ENCODE peak calls at places on chromosomes 1 and 21, in seven cellular contexts. I is Panc1, D is GM23248, J is esophagus squamous epithelium, A is SK-N-SH, Z is mesenchymal stem cell, T is IMR-90. X is an unnamed sample.

GRCh38 chr1:83761084-83761760 is 237.7 kb downstream of the TTLL7 start:
- DNase-seq in J (no peak), Z (no peak), I (no peak), A (no peak), D (no peak), T (no peak), X (no peak)

GRCh38 chr1:12049625-12050024 is 13.5 kb upstream of the TNFRSF8 start:
- DNase-seq in T (no peak), I (no peak), Z (no peak), A (no peak), J (no peak), D (no peak), X (no peak)

GRCh38 chr21:38938343-38938742 is 132.6 kb downstream of the ETS2 start:
- DNase-seq in D (peak; percentile 50), T (peak; percentile 49), A (peak; percentile 74), I (no peak), Z (peak; percentile 74), J (no peak), X (peak; percentile 18)

GRCh38 chr1:154747380-154747779 is 122.7 kb downstream of the KCNN3 start:
- DNase-seq in Z (no peak), T (no peak), I (no peak), J (no peak), D (no peak), A (peak; percentile 39), X (no peak)

GRCh38 chr1:77412794-77413530 is 131.1 kb downstream of the AK5 start:
- DNase-seq in T (no peak), A (no peak), D (no peak), J (no peak), I (no peak), Z (no peak), X (no peak)

GRCh38 chr1:2348346-2349275 is 42.7 kb downstream of the MORN1 start:
- DNase-seq in A (no peak), T (no peak), I (no peak), Z (no peak), D (no peak), J (no peak), X (no peak)

GRCh38 chr1:229896306-229896705 is 170.7 kb upstream of the GALNT2 start:
- DNase-seq in I (no peak), T (no peak), D (no peak), J (no peak), A (no peak), Z (no peak), X (no peak)

GRCh38 chr1:214469290-214469689 is 82.1 kb downstream of the PTPN14 start:
- DNase-seq in A (no peak), D (no peak), Z (no peak), J (no peak), I (no peak), T (no peak), X (no peak)

GRCh38 chr1:65832296-65832695 is 39.6 kb downstream of the PDE4B start:
- DNase-seq in A (no peak), T (peak; percentile 72), I (no peak), J (no peak), D (peak; percentile 70), Z (no peak), X (no peak)

GRCh38 chr1:80448081-80448480 is 1352.7 kb upstream of the ADGRL2 start:
- DNase-seq in I (no peak), D (no peak), J (no peak), A (no peak), T (peak; percentile 27), Z (no peak), X (no peak)

GRCh38 chr1:12448746-12449177 is 169.2 kb downstream of the DHRS3 start:
- DNase-seq in A (no peak), I (no peak), J (no peak), T (peak; percentile 44), Z (no peak), D (peak; percentile 65), X (no peak)

GRCh38 chr1:244414543-244414942 is 37.2 kb downstream of the ADSS2 start:
- DNase-seq in I (no peak), D (peak; percentile 78), T (peak; percentile 83), J (no peak), Z (peak; percentile 51), A (no peak), X (no peak)

GRCh38 chr1:209866201-209866600 is 38.4 kb downstream of the UTP25 start:
- DNase-seq in A (no peak), D (no peak), J (no peak), Z (no peak), I (no peak), T (no peak), X (no peak)

GRCh38 chr1:101137144-101138126 is 99.4 kb upstream of the S1PR1 start:
- DNase-seq in I (no peak), J (no peak), T (peak; percentile 57), A (no peak), D (peak; percentile 82), Z (peak; percentile 58), X (peak; percentile 14)

GRCh38 chr1:31617917-31618746 is 643 bp downstream of the HCRTR1 start:
- DNase-seq in Z (peak; percentile 50), I (no peak), D (peak; percentile 70), J (no peak), T (peak; percentile 12), A (peak; percentile 94), X (peak; percentile 12)

GRCh38 chr21:32806810-32807386 is 35.3 kb upstream of the PAXBP1 start:
- DNase-seq in D (peak; percentile 39), A (no peak), Z (no peak), J (no peak), I (no peak), T (peak; percentile 40), X (no peak)

GRCh38 chr1:41322835-41323234 is 38.4 kb upstream of the FOXO6 start:
- DNase-seq in D (peak; percentile 40), A (peak; percentile 79), J (no peak), I (peak; percentile 33), T (no peak), Z (peak; percentile 22), X (peak; percentile 19)

GRCh38 chr1:17551755-17552234 is 12.3 kb downstream of the ARHGEF10L start:
- DNase-seq in D (peak; percentile 89), T (peak; percentile 65), J (no peak), I (no peak), A (peak; percentile 89), Z (peak; percentile 80), X (no peak)
- H3K4me3 ChIP-seq in D (no peak overlapping the region), T (no peak overlapping the region), J (no peak overlapping the region), I (no peak overlapping the region), A (peak overlapping the region; percentile 15), Z (no peak overlapping the region), X (no peak overlapping the region)

DNA sequence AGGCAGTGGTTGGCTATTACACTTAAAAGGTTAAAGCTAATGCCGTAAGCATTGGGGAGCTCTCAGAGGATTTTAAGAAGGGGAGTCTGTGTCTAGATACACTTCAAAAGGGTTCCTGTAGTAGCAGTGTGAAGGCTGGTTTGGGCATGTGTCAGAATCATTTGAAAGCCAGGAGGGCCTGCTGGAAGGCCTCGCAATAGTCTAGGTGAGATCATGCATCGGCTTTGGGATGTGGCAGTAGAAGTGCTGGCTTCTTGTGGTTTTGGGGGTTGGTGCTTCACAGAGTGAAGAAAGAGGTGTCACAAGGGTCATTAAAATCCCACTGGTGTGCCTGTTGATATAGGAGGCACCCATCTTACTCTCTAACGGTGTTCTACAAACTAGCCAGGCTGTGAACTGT is 85.7 kb downstream of the ST6GALNAC3 start:
- DNase-seq in A (no peak), Z (no peak), T (no peak), D (no peak), I (no peak), J (no peak), X (no peak)
- H3K27ac ChIP-seq in A (no peak overlapping the region), Z (no peak overlapping the region), T (no peak overlapping the region), D (no peak overlapping the region), I (no peak overlapping the region), J (no peak overlapping the region), X (no peak overlapping the region)

GRCh38 chr1:117616356-117616755 is 10.5 kb downstream of the TENT5C start:
- DNase-seq in I (no peak), D (no peak), A (no peak), J (no peak), T (no peak), Z (no peak), X (no peak)
- H3K4me3 ChIP-seq in I (no peak overlapping the region), D (no peak overlapping the region), A (no peak overlapping the region), J (no peak overlapping the region), T (no peak overlapping the region), Z (no peak overlapping the region), X (no peak overlapping the region)

DNA sequence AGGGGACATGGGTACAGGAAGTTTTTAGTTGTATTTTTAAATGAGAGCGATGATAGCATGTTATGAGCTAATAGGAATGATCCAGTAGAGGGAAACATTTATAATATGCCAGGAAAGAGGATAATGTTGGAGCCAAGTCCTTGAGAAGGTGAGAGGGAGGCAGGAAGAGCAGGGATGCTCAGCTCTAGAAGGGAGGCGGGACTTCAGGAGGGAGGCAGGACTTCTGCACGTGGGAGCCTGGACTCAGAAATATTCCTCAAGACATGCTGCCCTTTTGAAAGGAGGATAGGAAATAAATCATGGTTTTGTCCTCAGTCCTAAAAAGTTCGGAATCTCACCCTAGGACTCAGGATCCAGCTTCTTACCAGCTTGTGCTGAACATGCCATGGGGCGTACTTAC is 5.9 kb downstream of the ADARB1 start:
- DNase-seq in J (no peak), Z (no peak), A (no peak), D (peak; percentile 17), I (no peak), T (no peak), X (no peak)
- H3K27ac ChIP-seq in J (no peak overlapping the region), Z (no peak overlapping the region), A (peak overlapping the region; percentile 53), D (peak overlapping the region; percentile 77), I (no peak overlapping the region), T (no peak overlapping the region), X (no peak overlapping the region)

GRCh38 chr1:94113592-94114322 is 7.2 kb downstream of the ABCA4 start:
- DNase-seq in A (no peak), Z (no peak), J (no peak), I (no peak), T (no peak), D (no peak), X (no peak)
- H3K4me3 ChIP-seq in A (no peak overlapping the region), Z (no peak overlapping the region), J (no peak overlapping the region), I (no peak overlapping the region), T (no peak overlapping the region), D (no peak overlapping the region), X (no peak overlapping the region)

GRCh38 chr1:62723841-62724240 is 35.7 kb upstream of the DOCK7 start:
- DNase-seq in T (no peak), I (no peak), A (peak; percentile 34), Z (no peak), D (no peak), J (no peak), X (no peak)
- H3K27ac ChIP-seq in T (peak overlapping the region; percentile 33), I (no peak overlapping the region), A (peak overlapping the region; percentile 28), Z (no peak overlapping the region), D (peak overlapping the region; percentile 83), J (no peak overlapping the region), X (no peak overlapping the region)

GRCh38 chr21:29082416-29082815 is 9.0 kb upstream of the CCT8 start:
- DNase-seq in T (no peak), J (no peak), I (no peak), D (no peak), Z (no peak), A (no peak), X (no peak)

GRCh38 chr21:29084372-29084771 is 10.9 kb upstream of the CCT8 start:
- DNase-seq in T (no peak), I (no peak), D (no peak), A (no peak), Z (no peak), J (no peak), X (no peak)

GRCh38 chr21:29083306-29083705 is 9.9 kb upstream of the CCT8 start:
- DNase-seq in I (no peak), D (no peak), A (no peak), J (no peak), Z (no peak), T (no peak), X (no peak)

GRCh38 chr21:29080454-29080930 is 7.0 kb upstream of the CCT8 start:
- DNase-seq in A (no peak), T (peak; percentile 37), D (no peak), Z (no peak), J (no peak), I (no peak), X (peak; percentile 52)

GRCh38 chr21:29085106-29085752 is 11.8 kb upstream of the CCT8 start:
- DNase-seq in A (no peak), I (no peak), Z (no peak), J (no peak), D (no peak), T (no peak), X (no peak)
- H3K4me3 ChIP-seq in A (no peak overlapping the region), I (no peak overlapping the region), Z (no peak overlapping the region), J (no peak overlapping the region), D (no peak overlapping the region), T (no peak overlapping the region), X (no peak overlapping the region)